ENCODE peak calls at places on chromosome 21, in four cellular contexts. One of them, this sample, is unnamed. For H3K27me3, the result is how much of the 10 kb centered on the place peaks cover.

GRCh38 chr21:23952269-23952668 is 1655.0 kb downstream of the MRPL39 start:
- DNase-seq in HCT116: no peak
- DNase-seq in HepG2: no peak
- DNase-seq in K562: no peak
- DNase-seq in this sample: no peak

GRCh38 chr21:17829472-17829871 is 10.3 kb upstream of the C21orf91 start:
- DNase-seq in HepG2: no peak
- DNase-seq in HCT116: no peak
- DNase-seq in K562: no peak
- DNase-seq in this sample: no peak

GRCh38 chr21:43191521-43191920 is 22.7 kb downstream of the CRYAA start:
- DNase-seq in K562: no peak
- DNase-seq in HepG2: no peak
- DNase-seq in HCT116: no peak
- DNase-seq in this sample: no peak

GRCh38 chr21:43884861-43885370 is 19.9 kb downstream of the AGPAT3 start:
- DNase-seq in HCT116: no peak
- DNase-seq in K562: no peak
- DNase-seq in HepG2: peak
- DNase-seq in this sample: no peak

GRCh38 chr21:16514316-16514715 is 784.5 kb downstream of the USP25 start:
- DNase-seq in HCT116: no peak
- DNase-seq in HepG2: no peak
- DNase-seq in K562: no peak
- DNase-seq in this sample: no peak

GRCh38 chr21:44517175-44517899 is 22.7 kb downstream of the KRTAP10-1 start:
- DNase-seq in HepG2: peak
- DNase-seq in HCT116: peak
- DNase-seq in K562: peak
- DNase-seq in this sample: no peak

GRCh38 chr21:27564684-27565280 is 597.9 kb upstream of the ADAMTS5 start:
- DNase-seq in HepG2: no peak
- DNase-seq in K562: no peak
- DNase-seq in HCT116: no peak
- DNase-seq in this sample: no peak

GRCh38 chr21:41370840-41371697 is 9.2 kb downstream of the MX2 start:
- DNase-seq in HepG2: no peak
- DNase-seq in HCT116: no peak
- DNase-seq in K562: no peak
- DNase-seq in this sample: no peak

GRCh38 chr21:39938086-39938611 is 70.9 kb downstream of the PCP4 start:
- DNase-seq in K562: no peak
- DNase-seq in HepG2: no peak
- DNase-seq in HCT116: no peak
- DNase-seq in this sample: no peak

GRCh38 chr21:42850866-42851391 is 28.4 kb downstream of the WDR4 start:
- DNase-seq in HepG2: no peak
- DNase-seq in HCT116: no peak
- DNase-seq in K562: peak
- DNase-seq in this sample: no peak

GRCh38 chr21:19228241-19228640 is 824.7 kb upstream of the TMPRSS15 start:
- DNase-seq in K562: no peak
- DNase-seq in HCT116: no peak
- DNase-seq in HepG2: no peak
- DNase-seq in this sample: no peak

GRCh38 chr21:25191141-25191540 is 416.1 kb downstream of the MRPL39 start:
- DNase-seq in HepG2: no peak
- DNase-seq in K562: no peak
- DNase-seq in HCT116: no peak
- DNase-seq in this sample: no peak

GRCh38 chr21:35801388-35801787 is 258.9 kb downstream of the SETD4 start:
- DNase-seq in HCT116: no peak
- DNase-seq in HepG2: no peak
- DNase-seq in K562: no peak
- DNase-seq in this sample: no peak

GRCh38 chr21:35791541-35792335 is 268.6 kb downstream of the SETD4 start:
- DNase-seq in HCT116: no peak
- DNase-seq in HepG2: no peak
- DNase-seq in K562: no peak
- DNase-seq in this sample: no peak

GRCh38 chr21:35792569-35792968 is 267.8 kb downstream of the SETD4 start:
- DNase-seq in HepG2: no peak
- DNase-seq in K562: no peak
- DNase-seq in HCT116: no peak
- DNase-seq in this sample: no peak

GRCh38 chr21:35796834-35797233 is 263.5 kb downstream of the SETD4 start:
- DNase-seq in HepG2: no peak
- DNase-seq in HCT116: no peak
- DNase-seq in K562: no peak
- DNase-seq in this sample: no peak
- TF ChIP-seq TCF7L2 in HepG2: no peak
- TF ChIP-seq TCF7L2 in HCT116: no peak
- TF ChIP-seq TCF7L2 in K562: no peak
- TF ChIP-seq TCF7L2 in this sample: no peak

GRCh38 chr21:45863267-45863666 is 118.3 kb upstream of the COL6A1 start:
- DNase-seq in K562: no peak
- DNase-seq in HCT116: no peak
- DNase-seq in HepG2: no peak
- DNase-seq in this sample: no peak

GRCh38 chr21:45864436-45864835 is 117.1 kb upstream of the COL6A1 start:
- DNase-seq in HCT116: no peak
- DNase-seq in K562: no peak
- DNase-seq in HepG2: no peak
- DNase-seq in this sample: no peak

GRCh38 chr21:45862544-45863207 is 118.9 kb upstream of the COL6A1 start:
- DNase-seq in K562: no peak
- DNase-seq in HepG2: no peak
- DNase-seq in HCT116: no peak
- DNase-seq in this sample: no peak

GRCh38 chr21:45865106-45865835 is 116.3 kb upstream of the COL6A1 start:
- DNase-seq in HepG2: no peak
- DNase-seq in K562: no peak
- DNase-seq in HCT116: no peak
- DNase-seq in this sample: no peak

DNA sequence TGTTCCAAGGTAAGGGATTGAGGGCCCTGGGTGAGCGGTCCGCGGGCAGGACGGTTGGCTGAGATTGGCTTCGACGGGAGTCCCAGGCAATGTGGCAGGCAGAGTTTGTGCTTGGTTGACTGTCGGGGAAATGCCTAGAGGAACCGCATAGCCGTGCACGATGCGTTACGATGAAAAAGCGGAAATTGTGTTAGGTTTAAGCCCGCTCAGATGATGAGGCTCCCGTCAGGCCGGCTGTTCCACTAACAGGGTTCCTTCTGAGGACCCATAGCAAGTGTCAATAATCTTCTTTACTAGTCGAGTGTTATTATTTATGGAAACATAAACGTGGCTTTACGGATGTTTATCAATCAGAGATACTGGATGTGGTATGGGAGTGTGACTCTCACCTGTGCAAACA is 117.8 kb upstream of the COL6A1 start:
- DNase-seq in HCT116: no peak
- DNase-seq in K562: no peak
- DNase-seq in HepG2: no peak
- DNase-seq in this sample: no peak
- TF ChIP-seq SIN3A in HCT116: no peak
- TF ChIP-seq SIN3A in K562: no peak
- TF ChIP-seq SIN3A in HepG2: no peak
- TF ChIP-seq SIN3A in this sample: no peak

GRCh38 chr21:29481081-29481480 is 182.4 kb downstream of the BACH1 start:
- DNase-seq in HepG2: no peak
- DNase-seq in K562: no peak
- DNase-seq in HCT116: no peak
- DNase-seq in this sample: no peak
- H3K27me3 ChIP-seq in HepG2: under half
- H3K27me3 ChIP-seq in K562: under half
- H3K27me3 ChIP-seq in HCT116: under half
- H3K27me3 ChIP-seq in this sample: under half

GRCh38 chr21:38534591-38534990 is 36.3 kb upstream of the ERG start:
- DNase-seq in HCT116: no peak
- DNase-seq in HepG2: no peak
- DNase-seq in K562: no peak
- DNase-seq in this sample: no peak

GRCh38 chr21:38542263-38542662 is 44.0 kb upstream of the ERG start:
- DNase-seq in HCT116: no peak
- DNase-seq in K562: no peak
- DNase-seq in HepG2: no peak
- DNase-seq in this sample: no peak

GRCh38 chr21:38533887-38534286 is 35.6 kb upstream of the ERG start:
- DNase-seq in HCT116: no peak
- DNase-seq in K562: no peak
- DNase-seq in HepG2: no peak
- DNase-seq in this sample: no peak

DNA sequence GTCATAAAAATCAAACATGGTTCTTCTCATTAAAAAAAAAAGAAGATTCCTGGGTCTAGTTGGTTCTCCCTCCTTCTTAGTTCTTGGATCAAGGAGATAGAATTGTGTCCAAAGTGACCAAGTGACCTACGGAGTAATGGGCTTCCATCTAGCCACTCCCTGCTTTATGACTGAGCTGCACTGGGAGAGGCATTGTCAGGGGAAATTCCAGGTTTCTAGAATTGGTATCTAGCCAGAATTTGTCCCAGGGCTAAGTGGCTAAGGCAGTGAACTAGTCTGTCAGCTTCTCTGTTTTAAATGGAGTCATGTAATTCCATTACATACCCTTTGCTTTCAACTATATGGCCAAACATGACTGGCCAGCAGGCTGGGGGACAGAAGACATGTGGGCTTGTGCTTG is 40.1 kb upstream of the ERG start:
- DNase-seq in K562: no peak
- DNase-seq in HCT116: no peak
- DNase-seq in HepG2: no peak
- DNase-seq in this sample: no peak
- TF ChIP-seq TCF7L2 in K562: no peak
- TF ChIP-seq TCF7L2 in HCT116: no peak
- TF ChIP-seq TCF7L2 in HepG2: no peak
- TF ChIP-seq TCF7L2 in this sample: no peak